ENCODE peak calls at places on chromosomes 7 and 10, in eight cellular contexts. One of them, this sample, is unnamed.

GRCh38 chr10:26939957-26940354 is 79.2 kb upstream of the ABI1 start:
- DNase-seq in nephron progenitor cell: no peak
- DNase-seq in neural progenitor cell: no peak
- DNase-seq in foreskin fibroblast: no peak
- DNase-seq in fibroblast of mammary gland: no peak
- DNase-seq in transverse colon: no peak
- DNase-seq in osteocyte: no peak
- DNase-seq in mesothelial cell of epicardium: no peak
- DNase-seq in this sample: no peak

GRCh38 chr7:74266191-74266963 is 12.2 kb upstream of the RFC2 start:
- DNase-seq in nephron progenitor cell: no peak
- DNase-seq in neural progenitor cell: no peak
- DNase-seq in foreskin fibroblast: peak
- DNase-seq in fibroblast of mammary gland: no peak
- DNase-seq in transverse colon: no peak
- DNase-seq in osteocyte: no peak
- DNase-seq in mesothelial cell of epicardium: no peak
- DNase-seq in this sample: no peak

GRCh38 chr10:71667374-71667750 is 52.2 kb downstream of the C10orf105 start:
- DNase-seq in nephron progenitor cell: no peak
- DNase-seq in neural progenitor cell: no peak
- DNase-seq in foreskin fibroblast: no peak
- DNase-seq in fibroblast of mammary gland: no peak
- DNase-seq in transverse colon: no peak
- DNase-seq in osteocyte: no peak
- DNase-seq in mesothelial cell of epicardium: no peak
- DNase-seq in this sample: no peak

GRCh38 chr10:32983333-32983909 is 25.4 kb upstream of the ITGB1 start:
- DNase-seq in nephron progenitor cell: peak
- DNase-seq in neural progenitor cell: no peak
- DNase-seq in foreskin fibroblast: peak
- DNase-seq in fibroblast of mammary gland: peak
- DNase-seq in transverse colon: no peak
- DNase-seq in osteocyte: no peak
- DNase-seq in mesothelial cell of epicardium: no peak
- DNase-seq in this sample: no peak

GRCh38 chr7:44251851-44252250 is 51.1 kb downstream of the YKT6 start:
- DNase-seq in nephron progenitor cell: no peak
- DNase-seq in neural progenitor cell: no peak
- DNase-seq in foreskin fibroblast: no peak
- DNase-seq in fibroblast of mammary gland: no peak
- DNase-seq in transverse colon: no peak
- DNase-seq in osteocyte: no peak
- DNase-seq in mesothelial cell of epicardium: no peak
- DNase-seq in this sample: no peak

GRCh38 chr10:89214766-89215165 is 7.6 kb upstream of the CH25H start:
- DNase-seq in nephron progenitor cell: no peak
- DNase-seq in neural progenitor cell: no peak
- DNase-seq in foreskin fibroblast: peak
- DNase-seq in fibroblast of mammary gland: peak
- DNase-seq in transverse colon: no peak
- DNase-seq in osteocyte: no peak
- DNase-seq in mesothelial cell of epicardium: no peak
- DNase-seq in this sample: no peak

GRCh38 chr7:7851381-7851780 is 117.2 kb upstream of the GLCCI1 start:
- DNase-seq in nephron progenitor cell: no peak
- DNase-seq in neural progenitor cell: no peak
- DNase-seq in foreskin fibroblast: no peak
- DNase-seq in fibroblast of mammary gland: peak
- DNase-seq in transverse colon: no peak
- DNase-seq in osteocyte: no peak
- DNase-seq in mesothelial cell of epicardium: no peak
- DNase-seq in this sample: no peak

GRCh38 chr10:36880898-36881297 is 244.5 kb upstream of the ANKRD30A start:
- DNase-seq in nephron progenitor cell: no peak
- DNase-seq in neural progenitor cell: peak
- DNase-seq in foreskin fibroblast: peak
- DNase-seq in fibroblast of mammary gland: peak
- DNase-seq in transverse colon: no peak
- DNase-seq in osteocyte: no peak
- DNase-seq in mesothelial cell of epicardium: no peak
- DNase-seq in this sample: no peak

GRCh38 chr7:28296571-28297483 is 115.5 kb upstream of the CREB5 start:
- DNase-seq in nephron progenitor cell: peak
- DNase-seq in neural progenitor cell: peak
- DNase-seq in foreskin fibroblast: peak
- DNase-seq in fibroblast of mammary gland: peak
- DNase-seq in transverse colon: peak
- DNase-seq in osteocyte: no peak
- DNase-seq in mesothelial cell of epicardium: no peak
- DNase-seq in this sample: peak

GRCh38 chr7:68235937-68236336 is 1239.3 kb downstream of the TYW1 start:
- DNase-seq in nephron progenitor cell: no peak
- DNase-seq in neural progenitor cell: no peak
- DNase-seq in foreskin fibroblast: no peak
- DNase-seq in fibroblast of mammary gland: no peak
- DNase-seq in transverse colon: no peak
- DNase-seq in osteocyte: no peak
- DNase-seq in mesothelial cell of epicardium: no peak
- DNase-seq in this sample: no peak

GRCh38 chr7:106278695-106279094 is 6.1 kb downstream of the NAMPT start:
- DNase-seq in nephron progenitor cell: no peak
- DNase-seq in neural progenitor cell: no peak
- DNase-seq in foreskin fibroblast: no peak
- DNase-seq in fibroblast of mammary gland: no peak
- DNase-seq in transverse colon: no peak
- DNase-seq in osteocyte: no peak
- DNase-seq in mesothelial cell of epicardium: no peak
- DNase-seq in this sample: no peak

GRCh38 chr10:70605153-70605552 is 2.6 kb upstream of the PRF1 start:
- DNase-seq in nephron progenitor cell: no peak
- DNase-seq in neural progenitor cell: no peak
- DNase-seq in foreskin fibroblast: no peak
- DNase-seq in fibroblast of mammary gland: no peak
- DNase-seq in transverse colon: no peak
- DNase-seq in osteocyte: no peak
- DNase-seq in mesothelial cell of epicardium: no peak
- DNase-seq in this sample: no peak

GRCh38 chr10:88759366-88760101 is at the start of gene LIPN:
- DNase-seq in nephron progenitor cell: no peak
- DNase-seq in neural progenitor cell: no peak
- DNase-seq in foreskin fibroblast: no peak
- DNase-seq in fibroblast of mammary gland: peak
- DNase-seq in transverse colon: no peak
- DNase-seq in osteocyte: no peak
- DNase-seq in mesothelial cell of epicardium: no peak
- DNase-seq in this sample: no peak

GRCh38 chr10:120221873-120222485 is 235.0 kb upstream of the PLPP4 start:
- DNase-seq in nephron progenitor cell: peak
- DNase-seq in neural progenitor cell: peak
- DNase-seq in foreskin fibroblast: peak
- DNase-seq in fibroblast of mammary gland: peak
- DNase-seq in transverse colon: no peak
- DNase-seq in osteocyte: no peak
- DNase-seq in mesothelial cell of epicardium: no peak
- DNase-seq in this sample: peak

GRCh38 chr10:28677889-28678686 is 767 bp downstream of the BAMBI start:
- DNase-seq in nephron progenitor cell: peak
- DNase-seq in neural progenitor cell: peak
- DNase-seq in foreskin fibroblast: peak
- DNase-seq in fibroblast of mammary gland: no peak
- DNase-seq in transverse colon: peak
- DNase-seq in osteocyte: peak
- DNase-seq in mesothelial cell of epicardium: no peak
- DNase-seq in this sample: peak

GRCh38 chr10:99656199-99657064 is 2.9 kb upstream of the ENTPD7 start:
- DNase-seq in nephron progenitor cell: no peak
- DNase-seq in neural progenitor cell: no peak
- DNase-seq in foreskin fibroblast: no peak
- DNase-seq in fibroblast of mammary gland: no peak
- DNase-seq in transverse colon: no peak
- DNase-seq in osteocyte: no peak
- DNase-seq in mesothelial cell of epicardium: no peak
- DNase-seq in this sample: no peak

GRCh38 chr7:991729-992444 is 8.9 kb downstream of the CYP2W1 start:
- DNase-seq in nephron progenitor cell: no peak
- DNase-seq in neural progenitor cell: no peak
- DNase-seq in foreskin fibroblast: peak
- DNase-seq in fibroblast of mammary gland: no peak
- DNase-seq in transverse colon: no peak
- DNase-seq in osteocyte: no peak
- DNase-seq in mesothelial cell of epicardium: no peak
- DNase-seq in this sample: no peak

GRCh38 chr7:43834463-43835251 is 34.7 kb downstream of the MRPS24 start:
- DNase-seq in nephron progenitor cell: no peak
- DNase-seq in neural progenitor cell: no peak
- DNase-seq in foreskin fibroblast: peak
- DNase-seq in fibroblast of mammary gland: peak
- DNase-seq in transverse colon: no peak
- DNase-seq in osteocyte: no peak
- DNase-seq in mesothelial cell of epicardium: no peak
- DNase-seq in this sample: no peak

GRCh38 chr10:86344281-86344680 is 22.3 kb downstream of the GRID1 start:
- DNase-seq in nephron progenitor cell: no peak
- DNase-seq in neural progenitor cell: no peak
- DNase-seq in foreskin fibroblast: no peak
- DNase-seq in fibroblast of mammary gland: no peak
- DNase-seq in transverse colon: no peak
- DNase-seq in osteocyte: no peak
- DNase-seq in mesothelial cell of epicardium: no peak
- DNase-seq in this sample: no peak

GRCh38 chr7:151863386-151864079 is 13.4 kb downstream of the PRKAG2 start:
- DNase-seq in nephron progenitor cell: no peak
- DNase-seq in neural progenitor cell: peak
- DNase-seq in foreskin fibroblast: no peak
- DNase-seq in fibroblast of mammary gland: no peak
- DNase-seq in transverse colon: no peak
- DNase-seq in osteocyte: no peak
- DNase-seq in mesothelial cell of epicardium: no peak
- DNase-seq in this sample: no peak

GRCh38 chr7:151862606-151863381 is 14.1 kb downstream of the PRKAG2 start:
- DNase-seq in nephron progenitor cell: no peak
- DNase-seq in neural progenitor cell: no peak
- DNase-seq in foreskin fibroblast: no peak
- DNase-seq in fibroblast of mammary gland: no peak
- DNase-seq in transverse colon: no peak
- DNase-seq in osteocyte: no peak
- DNase-seq in mesothelial cell of epicardium: no peak
- DNase-seq in this sample: no peak

GRCh38 chr7:151865070-151865670 is 11.7 kb downstream of the PRKAG2 start:
- DNase-seq in nephron progenitor cell: no peak
- DNase-seq in neural progenitor cell: no peak
- DNase-seq in foreskin fibroblast: no peak
- DNase-seq in fibroblast of mammary gland: no peak
- DNase-seq in transverse colon: no peak
- DNase-seq in osteocyte: no peak
- DNase-seq in mesothelial cell of epicardium: no peak
- DNase-seq in this sample: no peak

GRCh38 chr7:151864561-151864960 is 12.4 kb downstream of the PRKAG2 start:
- DNase-seq in nephron progenitor cell: no peak
- DNase-seq in neural progenitor cell: no peak
- DNase-seq in foreskin fibroblast: no peak
- DNase-seq in fibroblast of mammary gland: no peak
- DNase-seq in transverse colon: no peak
- DNase-seq in osteocyte: no peak
- DNase-seq in mesothelial cell of epicardium: no peak
- DNase-seq in this sample: no peak

DNA sequence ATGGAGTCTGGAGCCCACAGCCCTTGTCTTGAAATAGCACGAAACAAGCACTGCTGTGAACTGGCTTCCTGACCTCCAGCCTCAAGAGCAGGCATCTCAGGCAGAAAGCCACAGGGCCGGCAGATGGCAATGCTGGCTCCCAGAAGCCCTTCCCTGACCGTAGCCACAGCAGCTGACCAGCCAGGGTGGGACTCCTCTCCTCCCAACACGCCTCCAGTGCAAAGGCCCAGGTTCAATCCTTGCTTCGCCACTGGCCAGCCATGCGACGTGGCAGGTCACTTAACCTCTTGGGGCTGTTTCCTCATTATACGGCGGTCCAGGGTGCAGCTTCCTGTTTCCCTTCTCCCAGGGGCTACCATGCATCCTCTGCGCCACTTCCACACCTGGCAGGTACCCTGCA is 12.8 kb downstream of the PRKAG2 start:
- DNase-seq in nephron progenitor cell: no peak
- DNase-seq in neural progenitor cell: no peak
- DNase-seq in foreskin fibroblast: no peak
- DNase-seq in fibroblast of mammary gland: no peak
- DNase-seq in transverse colon: no peak
- DNase-seq in osteocyte: no peak
- DNase-seq in mesothelial cell of epicardium: no peak
- DNase-seq in this sample: no peak
- TF ChIP-seq CTCF in nephron progenitor cell: no peak
- TF ChIP-seq CTCF in neural progenitor cell: no peak
- TF ChIP-seq CTCF in foreskin fibroblast: no peak
- TF ChIP-seq CTCF in fibroblast of mammary gland: no peak
- TF ChIP-seq CTCF in transverse colon: no peak
- TF ChIP-seq CTCF in osteocyte: no peak
- TF ChIP-seq CTCF in mesothelial cell of epicardium: no peak
- TF ChIP-seq CTCF in this sample: no peak

GRCh38 chr7:70559815-70560214 is 572.1 kb upstream of the GALNT17 start:
- DNase-seq in nephron progenitor cell: no peak
- DNase-seq in neural progenitor cell: no peak
- DNase-seq in foreskin fibroblast: no peak
- DNase-seq in fibroblast of mammary gland: no peak
- DNase-seq in transverse colon: no peak
- DNase-seq in osteocyte: no peak
- DNase-seq in mesothelial cell of epicardium: no peak
- DNase-seq in this sample: no peak
- TF ChIP-seq CTCF in nephron progenitor cell: no peak
- TF ChIP-seq CTCF in neural progenitor cell: no peak
- TF ChIP-seq CTCF in foreskin fibroblast: no peak
- TF ChIP-seq CTCF in fibroblast of mammary gland: no peak
- TF ChIP-seq CTCF in transverse colon: no peak
- TF ChIP-seq CTCF in osteocyte: no peak
- TF ChIP-seq CTCF in mesothelial cell of epicardium: no peak
- TF ChIP-seq CTCF in this sample: no peak

GRCh38 chr10:133394064-133394663 is at the start of gene MTG1:
- DNase-seq in nephron progenitor cell: peak
- DNase-seq in neural progenitor cell: peak
- DNase-seq in foreskin fibroblast: peak
- DNase-seq in fibroblast of mammary gland: peak
- DNase-seq in transverse colon: peak
- DNase-seq in osteocyte: peak
- DNase-seq in mesothelial cell of epicardium: peak
- DNase-seq in this sample: peak
- TF ChIP-seq CTCF in nephron progenitor cell: no peak
- TF ChIP-seq CTCF in neural progenitor cell: peak
- TF ChIP-seq CTCF in foreskin fibroblast: no peak
- TF ChIP-seq CTCF in fibroblast of mammary gland: no peak
- TF ChIP-seq CTCF in transverse colon: no peak
- TF ChIP-seq CTCF in osteocyte: no peak
- TF ChIP-seq CTCF in mesothelial cell of epicardium: no peak
- TF ChIP-seq CTCF in this sample: peak

DNA sequence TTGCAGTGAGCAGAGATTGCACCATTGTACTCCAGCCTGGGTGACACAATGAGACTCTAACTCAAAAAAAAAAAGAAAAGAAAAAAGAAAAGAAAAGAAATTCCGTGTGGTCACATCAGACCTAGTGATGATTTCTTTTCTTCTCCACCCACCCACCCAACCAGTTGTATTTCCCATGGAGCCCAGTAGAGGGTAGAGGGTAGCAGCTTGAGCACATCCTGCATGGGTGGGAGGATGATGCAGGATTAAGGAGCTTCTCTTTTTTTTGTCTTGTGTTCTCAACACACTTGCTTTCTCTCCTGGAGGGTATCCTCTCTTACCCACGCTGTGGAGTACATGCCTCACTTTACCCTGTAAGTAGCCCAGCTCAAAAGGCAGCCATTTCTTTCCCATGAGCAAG is 118.6 kb upstream of the CARD11 start:
- DNase-seq in nephron progenitor cell: no peak
- DNase-seq in neural progenitor cell: no peak
- DNase-seq in foreskin fibroblast: no peak
- DNase-seq in fibroblast of mammary gland: peak
- DNase-seq in transverse colon: no peak
- DNase-seq in osteocyte: no peak
- DNase-seq in mesothelial cell of epicardium: no peak
- DNase-seq in this sample: no peak
- TF ChIP-seq CTCF in nephron progenitor cell: no peak
- TF ChIP-seq CTCF in neural progenitor cell: no peak
- TF ChIP-seq CTCF in foreskin fibroblast: no peak
- TF ChIP-seq CTCF in fibroblast of mammary gland: peak
- TF ChIP-seq CTCF in transverse colon: no peak
- TF ChIP-seq CTCF in osteocyte: no peak
- TF ChIP-seq CTCF in mesothelial cell of epicardium: no peak
- TF ChIP-seq CTCF in this sample: no peak